ENCODE peak calls at places on chromosome 11, in four cellular contexts. G is posterior cingulate gyrus; C is activated CD8-positive, alpha-beta memory T cell treated with anti-CD3 and anti-CD28 coated beads, Interleukin-2, amount 10 ng/mL, durations not matched to agents 7 days and 5 days; E is M059J. H is an unnamed sample.
A peak's percentile ranks its signal among the peaks of the same experiment; 100 is the strongest.

GRCh38 chr11:57622263-57622662 is 24.8 kb downstream of the SERPING1 start:
- DNase-seq in G (no peak), C (no peak), E (peak; percentile 26), H (no peak)

GRCh38 chr11:74427377-74427776 is 29.1 kb upstream of the PGM2L1 start:
- DNase-seq in G (no peak), C (no peak), E (no peak), H (no peak)

GRCh38 chr11:92380882-92381281 is 156.3 kb downstream of the FAT3 start:
- DNase-seq in G (no peak), C (no peak), E (peak; percentile 84), H (no peak)

GRCh38 chr11:108887436-108888238 is 222.8 kb downstream of the DDX10 start:
- DNase-seq in G (no peak), C (no peak), E (peak; percentile 83), H (peak; percentile 23)

GRCh38 chr11:19168090-19168489 is 33.7 kb downstream of the CSRP3 start:
- DNase-seq in G (no peak), C (no peak), E (no peak), H (no peak)

GRCh38 chr11:1218256-1218787 is 4.5 kb upstream of the MUC5B start:
- DNase-seq in G (no peak), C (no peak), E (no peak), H (no peak)

GRCh38 chr11:79101736-79102135 is 339.1 kb downstream of the TENM4 start:
- DNase-seq in G (no peak), C (no peak), E (no peak), H (no peak)

GRCh38 chr11:8389034-8389996 is 125.6 kb upstream of the LMO1 start:
- DNase-seq in G (no peak), C (no peak), E (no peak), H (peak; percentile 44)

GRCh38 chr11:124778281-124778680 is 16.2 kb upstream of the ESAM start:
- DNase-seq in G (no peak), C (no peak), E (no peak), H (no peak)

GRCh38 chr11:18748766-18749375 is 22.9 kb upstream of the IGSF22 start:
- DNase-seq in G (no peak), C (no peak), E (no peak), H (peak; percentile 88)

GRCh38 chr11:17699157-17700114 is 19.9 kb upstream of the MYOD1 start:
- DNase-seq in G (no peak), C (no peak), E (peak; percentile 37), H (no peak)

GRCh38 chr11:45470151-45471001 is 184.2 kb upstream of the SYT13 start:
- DNase-seq in G (no peak), C (no peak), E (peak; percentile 28), H (no peak)

GRCh38 chr11:66970808-66971442 is 4.2 kb upstream of the C11orf86 start:
- DNase-seq in G (peak; percentile 12), C (peak; percentile 61), E (peak; percentile 100), H (peak; percentile 42)

GRCh38 chr11:8213390-8213789 is 44.6 kb upstream of the RIC3 start:
- DNase-seq in G (no peak), C (no peak), E (no peak), H (no peak)

H was measured in putamen.